ENCODE peak calls at places on chromosomes 6 and 20, in four cellular contexts. J is body of pancreas, B is gastrocnemius medialis, G is K562. Y is an unnamed sample.

GRCh38 chr6:143060806-143061596 is at the start of gene AIG1:
- DNase-seq in J (no peak), B (peak; percentile 21), G (peak; percentile 91), Y (no peak)

GRCh38 chr6:34247481-34248197 is 1.2 kb downstream of the SMIM29 start:
- DNase-seq in J (no peak), B (no peak), G (peak; percentile 57), Y (no peak)

GRCh38 chr6:51619042-51619799 is 468.2 kb downstream of the PKHD1 start:
- DNase-seq in J (peak; percentile 74), B (no peak), G (no peak), Y (no peak)

GRCh38 chr20:38209054-38209675 is 44.1 kb upstream of the TGM2 start:
- DNase-seq in J (no peak), B (no peak), G (no peak), Y (no peak)

GRCh38 chr6:154705471-154706113 is 27.6 kb upstream of the SCAF8 start:
- DNase-seq in J (no peak), B (no peak), G (no peak), Y (peak; percentile 31)

GRCh38 chr6:31402324-31403282 is 792 bp upstream of the MICA start:
- DNase-seq in J (peak; percentile 25), B (no peak), G (peak; percentile 36), Y (no peak)

GRCh38 chr6:6008648-6009421 is 2.1 kb upstream of the NRN1 start:
- DNase-seq in J (peak; percentile 60), B (no peak), G (peak; percentile 93), Y (peak; percentile 88)

GRCh38 chr20:4918473-4918872 is 82.8 kb downstream of the SLC23A2 start:
- DNase-seq in J (no peak), B (no peak), G (no peak), Y (no peak)

GRCh38 chr20:709421-709820 is 33.8 kb upstream of the SCRT2 start:
- DNase-seq in J (peak; percentile 46), B (no peak), G (no peak), Y (no peak)

GRCh38 chr20:23111944-23112342 is 25.8 kb upstream of the CD93 start:
- DNase-seq in J (no peak), B (no peak), G (no peak), Y (peak; percentile 57)

GRCh38 chr20:34751453-34751852 is 47.3 kb downstream of the TP53INP2 start:
- DNase-seq in J (no peak), B (no peak), G (no peak), Y (no peak)

GRCh38 chr6:33492093-33492492 is 37.7 kb downstream of the ZBTB9 start:
- DNase-seq in J (no peak), B (no peak), G (no peak), Y (peak; percentile 42)

GRCh38 chr20:856361-856775 is 22.9 kb downstream of the FAM110A start:
- DNase-seq in J (peak; percentile 49), B (no peak), G (no peak), Y (no peak)

GRCh38 chr20:25076201-25076600 is 5.7 kb downstream of the VSX1 start:
- DNase-seq in J (no peak), B (no peak), G (no peak), Y (no peak)

GRCh38 chr20:32348207-32348606 is 9.9 kb upstream of the ASXL1 start:
- DNase-seq in J (no peak), B (no peak), G (no peak), Y (no peak)

GRCh38 chr6:152973916-152974315 is 8.9 kb downstream of the FBXO5 start:
- DNase-seq in J (no peak), B (no peak), G (no peak), Y (peak; percentile 27)

GRCh38 chr6:108302371-108302770 is 7.5 kb downstream of the AFG1L start:
- DNase-seq in J (no peak), B (no peak), G (no peak), Y (no peak)

GRCh38 chr20:2688041-2688591 is 4.5 kb upstream of the EBF4 start:
- DNase-seq in J (peak; percentile 26), B (no peak), G (peak; percentile 62), Y (peak; percentile 95)

GRCh38 chr20:63839620-63840019 is 8.6 kb upstream of the ZBTB46 start:
- DNase-seq in J (no peak), B (no peak), G (no peak), Y (no peak)

GRCh38 chr6:90483116-90483839 is 103.6 kb downstream of the MAP3K7 start:
- DNase-seq in J (no peak), B (no peak), G (no peak), Y (no peak)

GRCh38 chr20:47662483-47663353 is 122.6 kb downstream of the SULF2 start:
- DNase-seq in J (no peak), B (no peak), G (no peak), Y (no peak)

GRCh38 chr6:16108996-16109658 is 19.8 kb upstream of the MYLIP start:
- DNase-seq in J (peak; percentile 44), B (no peak), G (peak; percentile 72), Y (no peak)

GRCh38 chr6:112683926-112684325 is 336.8 kb downstream of the RFPL4B start:
- DNase-seq in J (no peak), B (no peak), G (no peak), Y (no peak)

GRCh38 chr6:7846971-7847818 is 63.4 kb downstream of the TXNDC5 start:
- DNase-seq in J (no peak), B (no peak), G (no peak), Y (peak; percentile 13)

GRCh38 chr6:11434565-11435326 is 102.8 kb upstream of the TMEM170B start:
- DNase-seq in J (peak; percentile 39), B (no peak), G (no peak), Y (no peak)

GRCh38 chr6:168225471-168225901 is 94.1 kb downstream of the DACT2 start:
- DNase-seq in J (no peak), B (no peak), G (no peak), Y (no peak)

GRCh38 chr6:115618311-115618710 is 442.4 kb downstream of the FRK start:
- DNase-seq in J (no peak), B (no peak), G (no peak), Y (peak; percentile 10)

GRCh38 chr6:157274471-157275226 is 48.7 kb downstream of the TMEM242 start:
- DNase-seq in J (peak; percentile 72), B (peak; percentile 38), G (peak; percentile 94), Y (peak; percentile 87)

DNA sequence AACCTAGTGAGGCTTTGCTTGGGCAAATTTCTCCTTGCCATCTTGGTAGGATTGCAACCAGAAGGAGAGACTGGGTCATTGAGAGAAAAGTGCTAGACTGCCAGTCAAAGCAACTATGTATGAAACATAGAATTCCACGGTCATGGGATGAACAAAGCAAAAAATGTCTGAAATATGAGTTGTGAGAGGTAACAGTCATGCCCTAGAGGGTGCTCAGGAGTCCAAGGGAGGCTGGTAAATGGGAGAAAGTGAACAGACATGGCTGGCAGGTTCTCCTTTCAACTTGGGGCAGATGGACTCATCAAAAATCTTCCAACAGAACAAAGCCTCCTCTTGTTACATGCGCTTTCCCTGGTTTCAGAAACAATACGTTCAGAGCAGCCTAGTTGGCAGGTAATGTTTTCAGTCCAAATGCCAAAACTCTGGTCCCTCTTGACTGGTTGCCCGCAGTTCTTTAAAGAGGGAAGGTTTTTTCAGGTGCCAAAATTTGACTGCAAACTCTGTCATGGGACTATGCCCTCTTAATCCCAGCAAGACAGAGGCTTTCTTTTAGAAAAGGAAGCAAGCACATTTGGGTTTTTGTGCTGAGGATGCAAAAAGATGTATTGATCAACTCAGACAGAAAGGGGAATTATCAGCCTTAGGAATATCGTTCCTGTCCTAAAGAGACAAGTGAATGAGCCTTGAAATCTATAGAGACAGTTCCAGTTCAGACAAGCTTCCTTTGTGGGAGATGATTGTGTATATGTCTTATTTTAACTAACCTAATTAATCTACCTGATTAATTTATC is 68.5 kb upstream of the SASH1 start:
- DNase-seq in J (no peak), B (no peak), G (no peak), Y (no peak)
- TF ChIP-seq CTCF in J (no peak), B (no peak), G (no peak), Y (no peak)

GRCh38 chr20:62366370-62367135 is 559 bp downstream of the LAMA5 start:
- DNase-seq in J (peak; percentile 68), B (no peak), G (peak; percentile 83), Y (no peak)

GRCh38 chr20:62367483-62368302 is 581 bp upstream of the LAMA5 start:
- DNase-seq in J (peak; percentile 67), B (no peak), G (no peak), Y (peak; percentile 61)

GRCh38 chr20:62368303-62368628 is 1.2 kb upstream of the LAMA5 start:
- DNase-seq in J (no peak), B (no peak), G (no peak), Y (no peak)

GRCh38 chr20:62365814-62366369 is 1.2 kb downstream of the LAMA5 start:
- DNase-seq in J (peak; percentile 56), B (no peak), G (peak; percentile 89), Y (no peak)

DNA sequence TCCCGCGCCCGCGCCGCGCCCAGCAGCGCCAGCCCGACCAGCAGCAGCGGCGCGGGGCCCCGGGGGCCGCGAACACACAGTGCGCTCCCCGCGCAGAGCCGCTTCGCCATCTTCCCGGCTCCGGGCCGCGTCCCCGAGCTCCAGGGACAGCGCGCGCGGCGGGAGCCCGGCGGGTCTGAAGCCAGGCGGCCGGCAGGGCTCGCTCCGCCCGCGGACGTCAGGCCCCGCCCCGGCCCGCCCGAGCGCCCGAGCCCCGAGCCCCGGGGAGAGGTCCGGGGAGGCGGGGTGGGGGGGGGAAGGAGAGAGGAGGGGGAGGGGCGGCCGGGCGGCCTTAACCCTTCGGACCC is at the start of gene LAMA5:
- DNase-seq in J (peak; percentile 78), B (no peak), G (peak; percentile 87), Y (peak; percentile 51)
- TF ChIP-seq POLR2A in J (no peak), B (peak; percentile 59), G (no peak), Y (no peak)

GRCh38 chr20:60362531-60362930 is 404.3 kb downstream of the CDH26 start:
- DNase-seq in J (no peak), B (no peak), G (no peak), Y (no peak)
- H3K4me3 ChIP-seq in J (no peak overlapping the region), B (no peak overlapping the region), G (no peak overlapping the region), Y (no peak overlapping the region)

GRCh38 chr20:40687384-40688128 is 1.5 kb downstream of the MAFB start:
- DNase-seq in J (peak; percentile 70), B (peak; percentile 70), G (no peak), Y (no peak)
- TF ChIP-seq CTCF in J (no peak), B (no peak), G (no peak), Y (no peak)

GRCh38 chr20:13990465-13990864 is at the start of gene SEL1L2:
- DNase-seq in J (no peak), B (no peak), G (no peak), Y (no peak)

GRCh38 chr20:13995841-13996240 is 525 bp downstream of the MACROD2 start:
- DNase-seq in J (peak; percentile 61), B (peak; percentile 16), G (no peak), Y (no peak)

GRCh38 chr20:13996265-13996664 is 949 bp downstream of the MACROD2 start:
- DNase-seq in J (no peak), B (no peak), G (no peak), Y (no peak)

GRCh38 chr20:13991311-13991710 is 897 bp upstream of the SEL1L2 start:
- DNase-seq in J (no peak), B (no peak), G (no peak), Y (no peak)

GRCh38 chr20:13995086-13995665 is at the start of gene MACROD2:
- DNase-seq in J (peak; percentile 97), B (peak; percentile 74), G (no peak), Y (no peak)
- TF ChIP-seq POLR2A in J (peak; percentile 69), B (peak; percentile 87), G (no peak), Y (no peak)